ENCODE peak calls at places on chromosomes 16 and 17, in four cellular contexts. H, Y, V and L are unnamed samples.

GRCh38 chr17:55334285-55334684 is 69.5 kb downstream of the HLF start:
- DNase-seq in V (no peak), Y (no peak), H (no peak), L (no peak)

GRCh38 chr17:43713494-43714162 is 45.0 kb downstream of the SOST start:
- DNase-seq in H (peak), Y (no peak), V (no peak), L (peak)

GRCh38 chr17:78857266-78857665 is 16.7 kb upstream of the USP36 start:
- DNase-seq in H (no peak), Y (no peak), V (no peak), L (no peak)

GRCh38 chr16:15811416-15811777 is 45.4 kb downstream of the MYH11 start:
- DNase-seq in V (no peak), H (no peak), Y (no peak), L (no peak)

GRCh38 chr16:3170440-3171180 is 17.4 kb upstream of the OR1F1 start:
- DNase-seq in V (no peak), Y (no peak), H (no peak), L (no peak)

GRCh38 chr17:17533901-17534441 is 37.8 kb upstream of the RASD1 start:
- DNase-seq in V (no peak), Y (no peak), H (no peak), L (no peak)

GRCh38 chr16:77262971-77263370 is 63.8 kb downstream of the SYCE1L start:
- DNase-seq in H (no peak), V (no peak), Y (no peak), L (no peak)

GRCh38 chr17:76547183-76547641 is 7.4 kb downstream of the PRCD start:
- DNase-seq in V (no peak), H (peak), Y (no peak), L (peak)

GRCh38 chr17:9150407-9151090 is 129.2 kb downstream of the NTN1 start:
- DNase-seq in Y (no peak), H (no peak), V (no peak), L (no peak)

GRCh38 chr16:49441366-49441780 is 67.8 kb downstream of the C16orf78 start:
- DNase-seq in Y (peak), V (no peak), H (peak), L (peak)

GRCh38 chr16:15765116-15765515 is 91.7 kb downstream of the MYH11 start:
- DNase-seq in H (no peak), V (no peak), Y (no peak), L (no peak)

GRCh38 chr17:82216301-82217119 is 3.9 kb upstream of the CCDC57 start:
- DNase-seq in V (no peak), Y (peak), H (peak), L (no peak)

GRCh38 chr17:45784293-45784582 is at the start of gene CRHR1:
- DNase-seq in Y (no peak), V (no peak), H (no peak), L (no peak)

GRCh38 chr17:44004077-44004760 is at the start of gene NAGS:
- DNase-seq in V (no peak), H (no peak), Y (no peak), L (no peak)

GRCh38 chr16:4550587-4550986 is 5.6 kb upstream of the C16orf96 start:
- DNase-seq in Y (no peak), H (no peak), V (no peak), L (no peak)

GRCh38 chr16:11029948-11030347 is 85.6 kb downstream of the CLEC16A start:
- DNase-seq in H (no peak), Y (no peak), V (no peak), L (no peak)

GRCh38 chr17:57340160-57340981 is 84.0 kb downstream of the MSI2 start:
- DNase-seq in Y (no peak), V (no peak), H (no peak), L (no peak)

GRCh38 chr17:22266231-22266630 is 573.9 kb downstream of the KCNJ18 start:
- DNase-seq in Y (no peak), V (no peak), H (no peak), L (no peak)

GRCh38 chr17:19791918-19792317 is 43.8 kb upstream of the ALDH3A1 start:
- DNase-seq in V (no peak), Y (no peak), H (no peak), L (no peak)

DNA sequence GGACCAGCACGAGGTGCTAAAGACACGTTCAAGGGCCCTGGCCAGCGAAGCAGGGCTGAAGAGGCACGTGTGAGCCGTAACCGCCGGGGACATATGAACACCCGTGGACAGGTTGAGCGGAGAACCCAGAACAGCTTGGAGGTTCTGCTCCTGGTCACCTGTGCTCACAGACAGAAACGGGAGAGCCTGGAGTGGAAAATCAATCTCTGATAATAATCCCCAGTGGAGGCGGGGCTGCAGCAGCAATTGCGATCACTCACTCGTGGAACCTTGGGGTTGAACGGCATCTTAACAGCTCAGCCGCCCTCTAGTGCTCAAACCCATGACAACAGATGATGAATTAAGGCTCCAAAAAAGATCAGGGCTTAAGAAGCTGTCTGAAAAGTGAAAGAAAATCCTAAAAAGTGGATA is 25.6 kb downstream of the WIPI1 start:
- DNase-seq in V (no peak), H (no peak), Y (no peak), L (no peak)
- TF ChIP-seq TAF1 in V (no peak), H (no peak), Y (no peak), L (no peak)

DNA sequence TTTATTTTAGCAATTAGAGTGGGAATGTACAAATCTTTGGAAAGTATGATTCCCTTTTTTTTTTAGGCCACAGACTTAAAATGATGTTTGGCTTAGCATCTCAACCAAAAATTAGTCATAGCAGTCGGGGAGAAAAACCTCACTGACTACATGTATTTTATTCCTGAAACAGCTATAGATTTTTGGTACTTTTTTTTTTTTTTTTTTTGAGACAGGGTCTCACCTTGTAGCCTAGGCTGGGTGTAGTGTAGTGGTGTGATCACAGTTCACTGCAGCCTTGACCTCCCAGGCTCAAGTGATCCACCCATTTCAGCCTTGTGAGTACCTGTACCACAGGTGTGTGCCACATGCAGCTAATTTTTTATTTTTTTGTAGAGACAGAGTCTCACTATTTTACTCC is 23.4 kb downstream of the RNFT1 start:
- DNase-seq in Y (no peak), V (no peak), H (no peak), L (no peak)
- TF ChIP-seq POLR2A in Y (no peak), V (no peak), H (no peak), L (no peak)

DNA sequence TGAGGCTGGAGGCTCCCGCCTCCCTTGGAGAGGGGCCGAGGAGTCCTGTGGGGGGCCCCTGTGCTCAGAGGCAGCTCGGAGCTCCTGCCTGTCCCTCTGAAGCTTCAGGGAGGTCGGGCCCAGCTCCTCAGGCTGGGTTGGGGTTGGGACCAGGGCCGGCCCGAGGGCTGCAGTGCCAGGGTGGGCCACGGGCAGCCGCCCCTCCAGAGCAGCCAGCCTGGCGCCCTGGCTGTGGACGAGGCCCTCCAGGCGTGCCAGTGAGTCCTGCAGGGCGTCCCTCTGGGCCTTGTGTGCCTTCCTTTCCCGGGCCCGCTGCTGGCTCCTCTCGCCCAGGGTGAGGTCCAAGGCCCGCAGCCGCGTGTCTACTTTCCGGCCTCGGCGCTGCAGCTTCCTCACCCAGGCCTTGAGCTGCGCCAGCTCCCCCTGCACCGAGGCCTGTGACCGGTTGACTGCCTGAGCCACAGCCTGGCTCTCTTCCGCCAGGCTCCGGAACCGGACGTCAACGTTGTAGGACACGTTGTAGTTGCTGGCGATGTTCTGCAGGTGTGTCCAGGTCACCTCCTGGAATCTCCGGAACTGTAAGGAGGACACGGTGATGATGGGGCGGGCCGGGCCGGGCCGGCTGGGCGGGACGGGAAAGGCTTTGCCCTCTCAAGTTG is 1.2 kb downstream of the PTX4 start:
- DNase-seq in H (no peak), V (no peak), Y (no peak), L (no peak)
- TF ChIP-seq POLR2AphosphoS5 in H (no peak), V (no peak), Y (no peak), L (no peak)

GRCh38 chr17:73174126-73174525 is 9.3 kb downstream of the SSTR2 start:
- DNase-seq in H (no peak), V (no peak), Y (no peak), L (no peak)
- TF ChIP-seq TAF1 in H (no peak), V (no peak), Y (no peak), L (no peak)

GRCh38 chr17:42677921-42678781 is 1.4 kb upstream of the PLEKHH3 start:
- DNase-seq in V (no peak), Y (no peak), H (peak), L (peak)
- TF ChIP-seq POLR2A in V (peak), Y (peak), H (peak), L (peak)